ENCODE peak calls at places on chromosomes 7 and 10, in seven cellular contexts. G is epithelial cell of esophagus; O is BJ; Z is GM13977; A is CD8-positive, alpha-beta T cell; T is neural crest cell; R is cardiac muscle cell. P is an unnamed sample.

GRCh38 chr7:1368682-1369571 is 90.3 kb downstream of the MICALL2 start:
- DNase-seq in G (no peak), O (no peak), Z (peak; percentile 85), A (no peak), T (peak; percentile 82), R (no peak), P (no peak)

GRCh38 chr7:149624006-149624405 is 126.4 kb upstream of the ZNF746 start:
- DNase-seq in G (peak; percentile 56), O (no peak), Z (peak; percentile 43), A (peak; percentile 32), T (no peak), R (peak; percentile 14), P (no peak)

GRCh38 chr10:58963723-58964124 is 212.7 kb upstream of the PHYHIPL start:
- DNase-seq in G (no peak), O (no peak), Z (no peak), A (no peak), T (peak; percentile 38), R (no peak), P (no peak)

GRCh38 chr7:47088329-47089067 is 493.4 kb downstream of the TNS3 start:
- DNase-seq in G (peak; percentile 48), O (no peak), Z (peak; percentile 60), A (no peak), T (peak; percentile 53), R (peak; percentile 79), P (peak; percentile 34)

GRCh38 chr7:26103541-26104070 is 48.4 kb upstream of the NFE2L3 start:
- DNase-seq in G (no peak), O (no peak), Z (no peak), A (no peak), T (no peak), R (no peak), P (no peak)

GRCh38 chr10:88045544-88046415 is 182.4 kb downstream of the PTEN start:
- DNase-seq in G (no peak), O (no peak), Z (no peak), A (no peak), T (no peak), R (no peak), P (no peak)

GRCh38 chr10:8876171-8876570 is 821.7 kb downstream of the GATA3 start:
- DNase-seq in G (peak; percentile 57), O (no peak), Z (no peak), A (no peak), T (no peak), R (no peak), P (no peak)

GRCh38 chr10:103888113-103888841 is 29.7 kb downstream of the STN1 start:
- DNase-seq in G (peak; percentile 87), O (peak; percentile 31), Z (peak; percentile 59), A (no peak), T (no peak), R (peak; percentile 83), P (peak; percentile 54)

GRCh38 chr10:75191821-75192568 is 18.6 kb upstream of the VDAC2 start:
- DNase-seq in G (peak; percentile 94), O (peak; percentile 77), Z (no peak), A (no peak), T (no peak), R (peak; percentile 94), P (peak; percentile 84)

GRCh38 chr10:76902949-76903348 is 734.7 kb downstream of the KCNMA1 start:
- DNase-seq in G (peak; percentile 51), O (no peak), Z (no peak), A (no peak), T (peak; percentile 44), R (peak; percentile 46), P (no peak)

GRCh38 chr10:101031796-101032636 is 982 bp downstream of the SFXN3 start:
- DNase-seq in G (peak; percentile 58), O (no peak), Z (no peak), A (peak; percentile 70), T (no peak), R (peak; percentile 76), P (no peak)

GRCh38 chr10:101031128-101031795 is at the start of the genes PDZD7 and SFXN3:
- DNase-seq in G (peak; percentile 96), O (peak; percentile 41), Z (peak; percentile 97), A (peak; percentile 93), T (peak; percentile 84), R (peak; percentile 96), P (peak; percentile 88)

GRCh38 chr10:101030492-101031127 is 319 bp downstream of the PDZD7 start:
- DNase-seq in G (peak; percentile 21), O (no peak), Z (no peak), A (no peak), T (no peak), R (no peak), P (no peak)

GRCh38 chr10:101028446-101029244 is 2.3 kb downstream of the PDZD7 start:
- DNase-seq in G (no peak), O (no peak), Z (no peak), A (no peak), T (no peak), R (no peak), P (no peak)

GRCh38 chr10:101029520-101030309 is 1.2 kb downstream of the PDZD7 start:
- DNase-seq in G (no peak), O (no peak), Z (no peak), A (no peak), T (no peak), R (no peak), P (no peak)
- TF ChIP-seq CTCF in G (peak; percentile 6), O (peak; percentile 20), Z (no peak), A (no peak), T (no peak), R (peak; percentile 15), P (no peak)

GRCh38 chr10:102064868-102065560 is at the start of gene HPS6:
- DNase-seq in G (peak; percentile 97), O (peak; percentile 74), Z (peak; percentile 99), A (peak; percentile 79), T (peak; percentile 66), R (peak; percentile 95), P (peak; percentile 69)
- TF ChIP-seq CTCF in G (no peak), O (peak; percentile 29), Z (peak; percentile 8), A (no peak), T (peak; percentile 19), R (peak; percentile 10), P (peak; percentile 6)

DNA sequence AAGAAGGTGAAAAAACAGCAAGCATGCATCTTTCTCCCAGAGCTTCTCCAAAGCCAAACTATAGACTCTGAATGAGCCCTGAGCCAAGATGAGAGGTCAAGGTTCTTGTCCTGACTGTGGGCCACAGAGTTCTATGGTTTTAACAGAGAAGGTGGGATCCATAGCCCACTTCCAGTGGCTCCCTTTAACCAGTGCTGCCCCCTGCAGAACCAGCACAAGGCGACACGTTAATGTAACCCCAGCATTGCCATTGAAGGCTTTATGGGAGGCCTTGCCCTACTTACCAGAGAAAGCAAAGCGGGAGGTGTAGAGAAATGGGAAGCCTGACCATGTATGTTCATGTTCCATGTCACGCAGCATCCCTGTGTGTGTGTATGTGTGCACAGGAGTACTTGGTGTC is 243.6 kb downstream of the PRPF18 start:
- DNase-seq in G (no peak), O (no peak), Z (no peak), A (no peak), T (no peak), R (no peak), P (no peak)
- TF ChIP-seq CTCF in G (no peak), O (no peak), Z (peak; percentile 4), A (no peak), T (no peak), R (no peak), P (no peak)

DNA sequence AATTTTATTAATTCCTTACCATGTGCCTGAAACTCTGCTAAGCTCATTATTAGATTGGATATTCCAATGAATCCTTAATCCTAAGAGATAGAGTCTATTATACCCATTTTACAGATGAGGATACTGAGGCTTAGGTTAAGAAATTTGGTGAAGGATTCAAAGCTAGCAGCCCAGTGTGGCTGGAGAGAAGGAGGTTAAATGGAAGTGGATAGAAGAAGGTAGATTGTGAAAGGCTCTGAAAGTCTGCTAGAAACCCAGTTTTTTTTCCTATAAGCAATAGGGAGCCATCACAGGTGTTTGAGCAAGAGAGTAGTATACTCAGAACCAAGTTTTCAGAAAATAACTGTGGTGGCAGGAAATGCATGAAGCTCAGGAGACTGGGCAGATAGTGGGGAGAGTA is 265.8 kb upstream of the NEBL start:
- DNase-seq in G (no peak), O (no peak), Z (no peak), A (no peak), T (no peak), R (no peak), P (no peak)
- TF ChIP-seq CTCF in G (no peak), O (no peak), Z (no peak), A (no peak), T (no peak), R (no peak), P (no peak)

P was measured in AG09319.